ENCODE peak calls at places on chromosome 21, in four cellular contexts. O is IMR-90; R is CD8-positive, alpha-beta T cell; S is ovary. Z is an unnamed sample.

GRCh38 chr21:27157097-27157496 is 190.2 kb upstream of the ADAMTS5 start:
- DNase-seq in S (no peak), O (no peak), R (no peak), Z (no peak)

GRCh38 chr21:36656138-36656537 is 42.8 kb upstream of the SIM2 start:
- DNase-seq in S (no peak), R (no peak), O (no peak), Z (no peak)

GRCh38 chr21:33196956-33197374 is 32.8 kb upstream of the IFNAR2 start:
- DNase-seq in S (peak), O (peak), R (peak), Z (no peak)

GRCh38 chr21:45385549-45386050 is 19.4 kb upstream of the COL18A1 start:
- DNase-seq in R (no peak), O (no peak), S (peak), Z (no peak)

GRCh38 chr21:29477941-29478340 is 179.2 kb downstream of the BACH1 start:
- DNase-seq in R (no peak), O (peak), S (no peak), Z (no peak)

GRCh38 chr21:42653492-42654061 is at the start of gene PDE9A:
- DNase-seq in R (peak), S (peak), O (no peak), Z (no peak)

GRCh38 chr21:17613242-17613676 is 558 bp upstream of the BTG3 start:
- DNase-seq in S (peak), R (no peak), O (no peak), Z (no peak)

GRCh38 chr21:39676054-39676771 is 63.5 kb downstream of the B3GALT5 start:
- DNase-seq in O (no peak), R (no peak), S (no peak), Z (no peak)

GRCh38 chr21:34009193-34009592 is 64.2 kb upstream of the MRPS6 start:
- DNase-seq in R (no peak), O (no peak), S (no peak), Z (no peak)

GRCh38 chr21:40839551-40839950 is 7.4 kb downstream of the DSCAM start:
- DNase-seq in R (no peak), S (no peak), O (no peak), Z (no peak)
- TF ChIP-seq CTCF in R (no peak), S (no peak), O (no peak), Z (no peak)

GRCh38 chr21:38410451-38410850 is 87.8 kb downstream of the ERG start:
- DNase-seq in R (no peak), S (no peak), O (no peak), Z (no peak)
- TF ChIP-seq CTCF in R (no peak), S (no peak), O (no peak), Z (no peak)

GRCh38 chr21:14684071-14684470 is 138.0 kb upstream of the SAMSN1 start:
- DNase-seq in O (no peak), R (no peak), S (no peak), Z (no peak)

GRCh38 chr21:14686466-14687276 is 140.6 kb upstream of the SAMSN1 start:
- DNase-seq in S (no peak), R (no peak), O (no peak), Z (no peak)

GRCh38 chr21:14685568-14685967 is 139.5 kb upstream of the SAMSN1 start:
- DNase-seq in R (no peak), O (no peak), S (no peak), Z (no peak)

GRCh38 chr21:14678987-14679574 is 133.0 kb upstream of the SAMSN1 start:
- DNase-seq in S (no peak), R (no peak), O (no peak), Z (no peak)

GRCh38 chr21:14683021-14683420 is 136.9 kb upstream of the SAMSN1 start:
- DNase-seq in S (no peak), O (no peak), R (no peak), Z (no peak)
- TF ChIP-seq CTCF in S (no peak), O (no peak), R (no peak), Z (no peak)

GRCh38 chr21:44332383-44332782 is 6.8 kb downstream of the CFAP410 start:
- DNase-seq in O (no peak), R (no peak), S (no peak), Z (no peak)
- TF ChIP-seq CTCF in O (no peak), R (no peak), S (no peak), Z (no peak)

DNA sequence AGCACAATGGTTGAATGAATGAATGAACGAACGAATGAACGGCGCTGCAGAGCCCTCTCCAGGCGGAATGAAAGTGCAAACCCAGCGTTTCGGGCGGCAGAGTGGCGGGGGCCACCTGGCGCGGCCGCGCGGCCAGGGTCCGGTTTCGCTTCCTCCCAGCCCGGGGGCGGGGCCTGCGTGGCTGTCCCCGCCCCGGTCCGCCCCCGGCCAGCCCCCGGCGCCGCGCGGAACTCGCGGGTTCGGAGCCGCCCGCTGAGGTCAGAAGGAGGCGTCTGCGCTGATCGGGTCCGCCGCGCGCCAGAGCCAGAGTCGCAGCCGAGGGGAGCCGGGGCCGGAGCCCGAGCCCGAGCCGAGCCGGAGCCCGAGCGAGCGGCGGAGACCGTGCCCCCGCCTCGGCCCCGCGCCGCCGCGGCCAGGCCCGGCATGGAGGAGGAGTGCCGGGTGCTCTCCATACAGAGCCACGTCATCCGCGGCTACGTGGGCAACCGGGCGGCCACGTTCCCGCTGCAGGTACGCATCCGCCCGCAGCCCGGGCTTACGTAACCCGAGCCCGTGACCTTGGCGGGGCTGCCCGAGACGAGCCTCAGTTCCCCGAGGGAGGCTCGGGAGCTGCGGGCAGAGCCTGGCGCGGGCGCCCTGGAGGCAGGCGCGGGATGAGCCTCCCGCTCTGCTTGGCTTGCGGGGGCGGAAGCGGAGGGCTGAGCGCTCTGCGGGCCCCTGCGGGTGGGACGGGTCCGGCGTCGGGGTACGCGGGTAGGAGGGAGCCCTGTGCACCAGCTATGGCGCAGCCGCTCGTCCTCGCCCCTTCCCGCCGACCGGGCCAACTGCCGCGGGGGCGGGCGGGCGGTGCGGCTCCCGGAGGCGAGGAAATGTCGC is at the start of gene PDXK:
- DNase-seq in R (peak), O (peak), S (peak), Z (no peak)
- TF ChIP-seq CTCF in R (no peak), O (peak), S (no peak), Z (no peak)

GRCh38 chr21:35437941-35438340 is 388.8 kb upstream of the RUNX1 start:
- DNase-seq in O (no peak), R (no peak), S (no peak), Z (no peak)

GRCh38 chr21:35436899-35437298 is 387.8 kb upstream of the RUNX1 start:
- DNase-seq in S (no peak), R (no peak), O (no peak), Z (no peak)

GRCh38 chr21:35438643-35439404 is 389.7 kb upstream of the RUNX1 start:
- DNase-seq in R (no peak), S (no peak), O (peak), Z (no peak)

GRCh38 chr21:35444391-35444790 is 395.3 kb upstream of the RUNX1 start:
- DNase-seq in O (no peak), S (no peak), R (no peak), Z (no peak)

DNA sequence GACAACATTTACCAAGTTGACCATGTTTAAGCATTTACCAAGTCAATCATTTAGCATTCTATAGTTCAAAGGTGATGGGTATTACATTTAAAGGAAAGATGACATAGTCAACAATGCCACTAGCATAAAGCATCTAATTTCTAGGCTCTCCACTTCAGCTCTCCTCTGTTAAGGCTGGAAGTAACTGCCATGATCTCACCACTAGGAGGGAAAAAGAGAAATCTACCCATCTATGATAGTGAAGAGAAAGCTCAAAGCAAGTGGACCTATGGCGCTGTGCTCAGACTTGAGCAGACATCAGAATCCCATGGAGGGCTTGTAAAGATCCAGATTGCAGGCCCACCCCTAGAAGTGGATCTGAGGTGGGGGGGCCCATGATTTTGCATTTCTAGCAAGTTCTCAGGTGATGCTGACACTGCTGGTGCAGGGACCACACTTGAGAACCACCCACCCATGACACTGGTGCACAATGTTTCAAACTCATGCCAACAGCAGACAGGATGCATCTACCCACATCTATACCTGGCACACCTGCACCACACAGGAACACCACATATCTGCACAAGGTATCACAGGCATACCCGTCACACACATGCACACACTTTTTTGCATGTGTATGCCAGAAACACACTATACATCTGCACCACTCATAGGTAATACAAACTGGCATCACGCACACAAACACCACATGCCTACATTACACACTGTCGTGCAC is 392.9 kb upstream of the RUNX1 start:
- DNase-seq in O (no peak), S (no peak), R (no peak), Z (no peak)
- TF ChIP-seq CTCF in O (peak), S (no peak), R (no peak), Z (no peak)